ENCODE peak calls at places on chromosomes 5 and 9, in nine cellular contexts. U is osteocyte; D is T-helper 1 cell; H is activated gamma-delta T cell; V is effector memory CD8-positive, alpha-beta T cell; I is fibroblast of the aortic adventitia; J is activated CD8-positive, alpha-beta T cell treated with anti-CD3 and anti-CD28 coated beads, Interleukin-2, amount 10 ng/mL, durations not matched to agents 7 days and 5 days; C is NCI-H510A treated with DMSO at 0.1 percent for 48 hours; Z is ACHN. T is an unnamed sample.

GRCh38 chr5:175485631-175486030 is 7.3 kb downstream of the SFXN1 start:
- DNase-seq in U (no peak), V (no peak), C (no peak), Z (no peak), J (no peak), D (no peak), H (no peak), I (no peak), T (no peak)

GRCh38 chr5:26582350-26583040 is 455.9 kb downstream of the CDH9 start:
- DNase-seq in V (no peak), D (no peak), U (no peak), H (no peak), C (no peak), Z (no peak), J (no peak), I (no peak), T (peak)

GRCh38 chr5:140883373-140883772 is 1.4 kb downstream of the PCDHA13 start:
- DNase-seq in I (no peak), H (no peak), J (no peak), U (no peak), Z (no peak), C (no peak), D (no peak), V (no peak), T (no peak)

GRCh38 chr5:142512680-142513042 is 173.2 kb downstream of the FGF1 start:
- DNase-seq in J (no peak), Z (peak), U (no peak), H (no peak), D (no peak), I (no peak), C (no peak), V (no peak), T (no peak)

GRCh38 chr9:101307041-101307440 is 77.8 kb downstream of the BAAT start:
- DNase-seq in U (no peak), C (no peak), V (no peak), Z (no peak), H (no peak), D (no peak), I (no peak), J (no peak), T (peak)

GRCh38 chr5:39426136-39426535 is 1.4 kb upstream of the DAB2 start:
- DNase-seq in U (no peak), C (no peak), H (no peak), I (no peak), V (no peak), J (no peak), Z (no peak), D (no peak), T (no peak)

GRCh38 chr5:9197881-9198260 is 348.0 kb downstream of the SEMA5A start:
- DNase-seq in I (no peak), H (no peak), D (no peak), J (no peak), C (no peak), V (no peak), U (no peak), Z (no peak), T (no peak)

GRCh38 chr9:22237497-22238363 is 208.9 kb upstream of the DMRTA1 start:
- DNase-seq in D (no peak), U (no peak), J (no peak), Z (peak), I (peak), H (no peak), V (no peak), C (no peak), T (no peak)

GRCh38 chr9:94611638-94612068 is 18.0 kb upstream of the FBP2 start:
- DNase-seq in H (no peak), V (no peak), U (no peak), Z (no peak), D (no peak), I (no peak), C (no peak), J (peak), T (no peak)

GRCh38 chr5:91189480-91190332 is 193.4 kb downstream of the ARRDC3 start:
- DNase-seq in U (no peak), I (peak), Z (no peak), C (no peak), V (no peak), H (no peak), J (no peak), D (no peak), T (no peak)

GRCh38 chr9:134887219-134887618 is 6.6 kb downstream of the FCN2 start:
- DNase-seq in U (peak), Z (no peak), D (no peak), H (no peak), I (no peak), V (no peak), C (no peak), J (no peak), T (no peak)

GRCh38 chr5:151619812-151620462 is 28.8 kb upstream of the FAT2 start:
- DNase-seq in C (no peak), I (no peak), V (no peak), H (no peak), U (peak), Z (no peak), J (no peak), D (no peak), T (no peak)

GRCh38 chr5:57439601-57440000 is 43.0 kb downstream of the ACTBL2 start:
- DNase-seq in D (no peak), U (no peak), I (no peak), H (no peak), J (no peak), C (no peak), V (no peak), Z (no peak), T (no peak)

GRCh38 chr5:150641826-150642566 is 1.5 kb downstream of the SYNPO start:
- DNase-seq in J (no peak), I (no peak), H (no peak), Z (no peak), D (no peak), V (no peak), U (no peak), C (no peak), T (no peak)

GRCh38 chr9:114588671-114589526 is 1.3 kb downstream of the ATP6V1G1 start:
- DNase-seq in I (peak), Z (no peak), U (no peak), J (peak), H (no peak), V (no peak), C (no peak), D (no peak), T (no peak)

T was measured in NCI-H446 treated with DMSO at 0.1 percent for 48 hours.